ENCODE peak calls at places on chromosome 13, in four cellular contexts. K, Z, Y and R are unnamed samples.

GRCh38 chr13:95833713-95834112 is 156.8 kb downstream of the DNAJC3 start:
- DNase-seq in Y (no peak), K (no peak), Z (no peak), R (no peak)

GRCh38 chr13:49421391-49421790 is 22.5 kb downstream of the CAB39L start:
- DNase-seq in K (no peak), Z (no peak), Y (no peak), R (peak)

GRCh38 chr13:49184621-49185020 is 35.5 kb upstream of the MLNR start:
- DNase-seq in Y (no peak), Z (no peak), K (no peak), R (no peak)

GRCh38 chr13:43127103-43127817 is 103.9 kb downstream of the DNAJC15 start:
- DNase-seq in Z (no peak), Y (no peak), K (no peak), R (no peak)

GRCh38 chr13:34657716-34658115 is 284.4 kb upstream of the NBEA start:
- DNase-seq in Z (no peak), K (no peak), Y (no peak), R (no peak)

GRCh38 chr13:43664700-43665191 is 122.0 kb downstream of the ENOX1 start:
- DNase-seq in K (no peak), Y (no peak), Z (no peak), R (no peak)

GRCh38 chr13:22262328-22262920 is 591.6 kb downstream of the FGF9 start:
- DNase-seq in Y (no peak), K (no peak), Z (no peak), R (no peak)

GRCh38 chr13:91406619-91407018 is 8.2 kb downstream of the GPC5 start:
- DNase-seq in Y (peak), Z (no peak), K (no peak), R (no peak)

GRCh38 chr13:46961719-46962118 is 64.9 kb upstream of the HTR2A start:
- DNase-seq in Z (no peak), Y (peak), K (no peak), R (no peak)

GRCh38 chr13:45615501-45616101 is at the start of gene ERICH6B:
- DNase-seq in K (peak), Z (no peak), Y (peak), R (no peak)

GRCh38 chr13:101942038-101942437 is 459.8 kb downstream of the FGF14 start:
- DNase-seq in Z (no peak), K (no peak), Y (no peak), R (no peak)

GRCh38 chr13:101231751-101232428 is 184.4 kb downstream of the NALCN start:
- DNase-seq in K (no peak), Y (no peak), Z (no peak), R (no peak)

GRCh38 chr13:92716749-92717148 is 509.9 kb upstream of the GPC6 start:
- DNase-seq in Y (no peak), Z (no peak), K (no peak), R (no peak)

GRCh38 chr13:100530645-100531044 is 57.9 kb downstream of the GGACT start:
- DNase-seq in Y (no peak), Z (no peak), K (peak), R (no peak)

GRCh38 chr13:48393030-48393697 is 19.7 kb downstream of the LPAR6 start:
- DNase-seq in Z (no peak), K (no peak), Y (no peak), R (no peak)

GRCh38 chr13:48189122-48189521 is 43.9 kb upstream of the ITM2B start:
- DNase-seq in Y (no peak), K (no peak), Z (no peak), R (no peak)

GRCh38 chr13:32036762-32037161 is 5.2 kb downstream of the FRY start:
- DNase-seq in K (no peak), Z (no peak), Y (no peak), R (no peak)

GRCh38 chr13:28325022-28325421 is 169.9 kb downstream of the FLT1 start:
- DNase-seq in Z (no peak), K (no peak), Y (no peak), R (no peak)

GRCh38 chr13:98738213-98738612 is 14.3 kb downstream of the SLC15A1 start:
- DNase-seq in K (no peak), Z (no peak), Y (no peak), R (no peak)

GRCh38 chr13:73259061-73259908 is 200.5 kb downstream of the KLF5 start:
- DNase-seq in Z (no peak), K (no peak), Y (no peak), R (no peak)